ENCODE peak calls at places on chromosomes 6 and 20, in seven cellular contexts. N is renal cortical epithelial cell; S is HEK293T; L is CD8-positive, alpha-beta memory T cell; B is head of caudate nucleus; W is midbrain; D is amniotic stem cell. Q is an unnamed sample.

GRCh38 chr6:37622639-37623038 is 75.0 kb downstream of the MDGA1 start:
- DNase-seq in D (no peak), N (peak; percentile 69), S (no peak), W (no peak), B (no peak), L (no peak), Q (no peak)

GRCh38 chr6:6714498-6715360 is 126.2 kb downstream of the LY86 start:
- DNase-seq in D (no peak), S (no peak), N (no peak), W (no peak), B (no peak), L (no peak), Q (no peak)

GRCh38 chr6:158816329-158816728 is 2.8 kb downstream of the EZR start:
- DNase-seq in N (peak; percentile 73), W (no peak), L (no peak), D (no peak), S (no peak), B (no peak), Q (no peak)

GRCh38 chr6:72425003-72425681 is 196.7 kb upstream of the KCNQ5 start:
- DNase-seq in W (no peak), D (peak; percentile 64), N (no peak), B (no peak), L (no peak), S (no peak), Q (no peak)

GRCh38 chr6:111809264-111809663 is 64.0 kb downstream of the FYN start:
- DNase-seq in L (no peak), W (no peak), D (no peak), S (no peak), B (no peak), N (peak; percentile 40), Q (no peak)

GRCh38 chr6:31083742-31084354 is 28.5 kb downstream of the C6orf15 start:
- DNase-seq in D (no peak), L (no peak), W (no peak), B (peak; percentile 41), S (peak; percentile 55), N (peak; percentile 32), Q (peak; percentile 56)

GRCh38 chr20:58751956-58752355 is 59.4 kb downstream of the NPEPL1 start:
- DNase-seq in D (no peak), W (no peak), B (no peak), N (no peak), L (no peak), S (no peak), Q (no peak)

GRCh38 chr6:16851758-16852157 is 90.5 kb upstream of the ATXN1 start:
- DNase-seq in B (no peak), S (no peak), L (no peak), N (no peak), W (no peak), D (no peak), Q (no peak)

GRCh38 chr6:34809914-34810882 is 18.3 kb downstream of the BLTP3A start:
- DNase-seq in S (no peak), N (no peak), W (no peak), B (no peak), D (no peak), L (no peak), Q (no peak)

GRCh38 chr20:53116733-53117132 is 144.6 kb downstream of the TSHZ2 start:
- DNase-seq in N (no peak), B (no peak), D (no peak), S (no peak), W (no peak), L (no peak), Q (no peak)

GRCh38 chr6:118281291-118281690 is 266.8 kb upstream of the PLN start:
- DNase-seq in N (no peak), W (no peak), D (no peak), S (no peak), B (no peak), L (no peak), Q (no peak)